ENCODE peak calls at places on chromosomes 7 and 10, in ten cellular contexts. T, D, J, A, Q, P, I, H, Z and S are unnamed samples.

GRCh38 chr7:92609921-92610518 is 19.8 kb upstream of the FAM133B start:
- DNase-seq in T (no peak), D (no peak), J (no peak), A (no peak), Q (no peak), P (no peak), I (no peak), H (no peak), Z (no peak), S (no peak)

GRCh38 chr7:30771859-30772429 is 727 bp downstream of the MINDY4 start:
- DNase-seq in T (no peak), D (no peak), J (no peak), A (peak), Q (no peak), P (no peak), I (no peak), H (no peak), Z (no peak), S (no peak)

GRCh38 chr7:152180587-152180986 is 155.1 kb downstream of the GALNT11 start:
- DNase-seq in T (peak), D (no peak), J (no peak), A (no peak), Q (no peak), P (no peak), I (no peak), H (no peak), Z (no peak), S (no peak)

GRCh38 chr7:76023002-76023401 is 24.8 kb downstream of the STYXL1 start:
- DNase-seq in T (no peak), D (no peak), J (no peak), A (no peak), Q (no peak), P (no peak), I (no peak), H (no peak), Z (no peak), S (no peak)

GRCh38 chr7:103075337-103075918 is 488 bp downstream of the ARMC10 start:
- DNase-seq in T (peak), D (peak), J (peak), A (peak), Q (peak), P (peak), I (peak), H (peak), Z (peak), S (no peak)

GRCh38 chr10:26489081-26489480 is 50.9 kb downstream of the APBB1IP start:
- DNase-seq in T (no peak), D (no peak), J (no peak), A (no peak), Q (no peak), P (no peak), I (no peak), H (no peak), Z (no peak), S (no peak)

GRCh38 chr7:55062106-55062499 is 43.3 kb downstream of the EGFR start:
- DNase-seq in T (no peak), D (no peak), J (no peak), A (no peak), Q (no peak), P (no peak), I (no peak), H (no peak), Z (no peak), S (no peak)

GRCh38 chr7:115008465-115009114 is 86.7 kb downstream of the MDFIC start:
- DNase-seq in T (peak), D (peak), J (peak), A (peak), Q (no peak), P (no peak), I (no peak), H (no peak), Z (no peak), S (no peak)

GRCh38 chr7:145147865-145148264 is 312.0 kb upstream of the TPK1 start:
- DNase-seq in T (no peak), D (no peak), J (no peak), A (no peak), Q (no peak), P (no peak), I (no peak), H (no peak), Z (no peak), S (no peak)

GRCh38 chr10:68543004-68543918 is 15.9 kb upstream of the SLC25A16 start:
- DNase-seq in T (no peak), D (no peak), J (peak), A (peak), Q (peak), P (peak), I (no peak), H (no peak), Z (peak), S (no peak)

GRCh38 chr10:77463499-77463898 is 174.1 kb downstream of the KCNMA1 start:
- DNase-seq in T (no peak), D (no peak), J (no peak), A (no peak), Q (no peak), P (no peak), I (no peak), H (no peak), Z (no peak), S (no peak)

GRCh38 chr7:92988051-92988450 is 129.7 kb downstream of the SAMD9 start:
- DNase-seq in T (no peak), D (no peak), J (peak), A (peak), Q (peak), P (peak), I (no peak), H (no peak), Z (peak), S (peak)

GRCh38 chr10:78331391-78331922 is 297.8 kb downstream of the RPS24 start:
- DNase-seq in T (peak), D (peak), J (peak), A (peak), Q (no peak), P (peak), I (peak), H (no peak), Z (no peak), S (no peak)

GRCh38 chr7:66013938-66014337 is 31.9 kb upstream of the GUSB start:
- DNase-seq in T (peak), D (peak), J (peak), A (peak), Q (peak), P (peak), I (no peak), H (peak), Z (peak), S (peak)

GRCh38 chr7:7109934-7110333 is 72.4 kb upstream of the C1GALT1 start:
- DNase-seq in T (no peak), D (no peak), J (no peak), A (no peak), Q (no peak), P (no peak), I (no peak), H (no peak), Z (no peak), S (no peak)

GRCh38 chr7:132580277-132580676 is 4.0 kb upstream of the PLXNA4 start:
- DNase-seq in T (no peak), D (no peak), J (no peak), A (peak), Q (no peak), P (no peak), I (no peak), H (no peak), Z (no peak), S (no peak)

GRCh38 chr7:46581276-46581675 is 660.2 kb upstream of the IGFBP3 start:
- DNase-seq in T (no peak), D (no peak), J (no peak), A (no peak), Q (no peak), P (no peak), I (no peak), H (no peak), Z (no peak), S (no peak)

GRCh38 chr10:19968745-19969144 is 152.5 kb downstream of the PLXDC2 start:
- DNase-seq in T (no peak), D (no peak), J (no peak), A (no peak), Q (no peak), P (no peak), I (no peak), H (no peak), Z (no peak), S (no peak)

GRCh38 chr10:19958787-19959186 is 142.6 kb downstream of the PLXDC2 start:
- DNase-seq in T (no peak), D (no peak), J (no peak), A (no peak), Q (no peak), P (no peak), I (no peak), H (no peak), Z (no peak), S (no peak)

GRCh38 chr10:19961076-19961811 is 145.0 kb downstream of the PLXDC2 start:
- DNase-seq in T (no peak), D (no peak), J (no peak), A (no peak), Q (no peak), P (no peak), I (no peak), H (no peak), Z (no peak), S (no peak)

GRCh38 chr10:19966751-19967150 is 150.5 kb downstream of the PLXDC2 start:
- DNase-seq in T (no peak), D (no peak), J (no peak), A (peak), Q (no peak), P (no peak), I (no peak), H (no peak), Z (no peak), S (no peak)

DNA sequence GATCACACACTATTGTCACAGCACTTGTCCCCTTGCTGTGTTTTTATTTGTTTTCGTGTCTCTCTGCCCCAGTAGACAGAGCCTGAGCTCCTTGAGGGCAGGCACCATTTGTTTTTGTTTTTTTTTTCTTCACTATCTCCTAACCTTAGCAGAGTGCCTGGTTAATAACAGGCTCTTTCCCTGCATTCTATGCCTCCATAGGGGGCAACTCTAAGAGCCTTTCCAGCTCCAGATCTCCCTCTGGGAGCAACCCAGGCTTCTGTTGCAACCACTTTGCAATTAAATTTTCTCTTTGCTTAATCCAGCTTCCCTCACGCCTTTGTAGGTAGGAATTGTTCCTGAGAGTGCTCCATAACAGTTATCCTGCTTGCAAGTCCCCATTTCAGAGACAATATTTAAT is 148.4 kb downstream of the PLXDC2 start:
- DNase-seq in T (no peak), D (no peak), J (no peak), A (no peak), Q (no peak), P (no peak), I (no peak), H (no peak), Z (no peak), S (no peak)
- TF ChIP-seq CTCF in T (no peak), D (no peak), J (no peak), A (no peak), Q (no peak), P (no peak), I (no peak), H (no peak), Z (no peak), S (no peak)

GRCh38 chr10:55191236-55191860 is 390.3 kb upstream of the PCDH15 start:
- DNase-seq in T (no peak), D (no peak), J (no peak), A (no peak), Q (no peak), P (no peak), I (no peak), H (no peak), Z (no peak), S (no peak)
- TF ChIP-seq CTCF in T (no peak), D (no peak), J (no peak), A (no peak), Q (no peak), P (no peak), I (no peak), H (no peak), Z (no peak), S (no peak)

GRCh38 chr7:96417784-96418183 is 95.9 kb upstream of the SLC25A13 start:
- DNase-seq in T (no peak), D (no peak), J (no peak), A (no peak), Q (no peak), P (no peak), I (no peak), H (no peak), Z (no peak), S (no peak)

GRCh38 chr7:96418600-96418999 is 96.7 kb upstream of the SLC25A13 start:
- DNase-seq in T (no peak), D (no peak), J (no peak), A (no peak), Q (no peak), P (no peak), I (no peak), H (no peak), Z (no peak), S (no peak)

GRCh38 chr7:96414931-96415292 is 93.0 kb upstream of the SLC25A13 start:
- DNase-seq in T (no peak), D (no peak), J (peak), A (no peak), Q (peak), P (peak), I (no peak), H (no peak), Z (peak), S (peak)

GRCh38 chr7:96416599-96416998 is 94.7 kb upstream of the SLC25A13 start:
- DNase-seq in T (no peak), D (no peak), J (no peak), A (no peak), Q (no peak), P (no peak), I (no peak), H (no peak), Z (no peak), S (no peak)

DNA sequence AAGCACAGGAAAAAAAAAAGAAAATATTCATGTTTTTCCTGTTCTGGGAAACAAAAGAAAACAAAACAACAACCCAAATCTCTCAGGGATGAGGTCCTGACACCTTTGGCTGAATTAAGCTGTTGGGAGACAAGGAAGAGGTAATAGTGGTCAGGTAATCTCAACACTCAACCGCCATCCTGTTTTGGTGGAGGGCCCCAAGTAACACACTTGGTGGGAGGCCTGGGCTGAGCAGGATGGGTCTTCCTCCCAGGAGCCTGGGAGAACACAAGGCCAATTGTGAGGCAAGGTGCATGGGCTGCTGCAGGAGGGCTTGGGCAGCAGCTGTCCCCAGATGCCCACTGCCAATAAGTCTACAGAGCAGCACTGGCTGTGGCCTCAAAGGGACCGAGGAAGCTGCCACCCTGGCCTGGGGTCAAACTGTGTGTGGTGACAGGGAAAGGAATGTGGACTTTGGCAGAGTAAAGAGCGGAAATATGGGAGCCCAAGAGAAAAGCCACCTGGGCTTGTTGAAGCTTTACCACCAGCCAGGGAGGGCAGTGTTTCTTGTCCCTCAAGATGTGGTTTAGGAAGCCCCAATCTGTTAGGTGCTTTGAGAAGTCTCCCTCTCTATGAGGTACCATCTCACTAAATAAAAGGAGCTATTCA is 93.5 kb upstream of the SLC25A13 start:
- DNase-seq in T (no peak), D (no peak), J (no peak), A (no peak), Q (peak), P (no peak), I (no peak), H (no peak), Z (no peak), S (no peak)
- TF ChIP-seq CTCF in T (no peak), D (no peak), J (no peak), A (no peak), Q (no peak), P (peak), I (no peak), H (no peak), Z (peak), S (no peak)

GRCh38 chr7:134612197-134612596 is 34.5 kb upstream of the BPGM start:
- DNase-seq in T (no peak), D (no peak), J (no peak), A (no peak), Q (no peak), P (no peak), I (no peak), H (no peak), Z (no peak), S (no peak)
- TF ChIP-seq CTCF in T (no peak), D (no peak), J (no peak), A (no peak), Q (no peak), P (peak), I (no peak), H (no peak), Z (no peak), S (peak)

GRCh38 chr7:20783716-20784310 is 2.9 kb downstream of the SP8 start:
- DNase-seq in T (no peak), D (peak), J (no peak), A (no peak), Q (peak), P (no peak), I (no peak), H (no peak), Z (no peak), S (no peak)
- TF ChIP-seq CTCF in T (no peak), D (no peak), J (peak), A (no peak), Q (peak), P (no peak), I (no peak), H (no peak), Z (peak), S (no peak)